ENCODE peak calls at places on chromosomes 13 and 19, in ten cellular contexts. F is ELR; S is T-helper 1 cell; N is CD8-positive, alpha-beta memory T cell; P is GM23338; Q is activated naive CD4-positive, alpha-beta T cell; D is HS-27A; X is tibial nerve; B is stimulated activated CD8-positive, alpha-beta memory T cell treated with anti-CD3 and anti-CD28 coated beads, Interleukin-7, amount 100 ng/mL, for 4 hours; M is T-cell. W is an unnamed sample.

GRCh38 chr13:111907341-111907880 is 159.5 kb upstream of the SOX1 start:
- DNase-seq in F (no peak), S (no peak), N (no peak), P (no peak), Q (no peak), D (no peak), X (no peak), B (no peak), M (no peak), W (no peak)

GRCh38 chr19:48258350-48258749 is 2.6 kb upstream of the CARD8 start:
- DNase-seq in F (peak), S (no peak), N (peak), P (no peak), Q (no peak), D (no peak), X (no peak), B (no peak), M (peak), W (peak)

GRCh38 chr13:110677731-110678545 is 28.0 kb downstream of the CARS2 start:
- DNase-seq in F (peak), S (no peak), N (no peak), P (no peak), Q (no peak), D (no peak), X (no peak), B (no peak), M (no peak), W (no peak)

GRCh38 chr13:113122571-113123225 is at the start of gene F10:
- DNase-seq in F (peak), S (no peak), N (no peak), P (peak), Q (no peak), D (no peak), X (peak), B (no peak), M (no peak), W (no peak)

GRCh38 chr19:5664515-5664914 is 15.8 kb downstream of the MICOS13 start:
- DNase-seq in F (no peak), S (no peak), N (no peak), P (no peak), Q (no peak), D (no peak), X (no peak), B (no peak), M (no peak), W (no peak)

GRCh38 chr19:53520547-53521372 is 17.2 kb upstream of the ZNF331 start:
- DNase-seq in F (peak), S (peak), N (peak), P (peak), Q (peak), D (peak), X (peak), B (peak), M (peak), W (no peak)

GRCh38 chr19:51277112-51277511 is 26.2 kb downstream of the SIGLECL1 start:
- DNase-seq in F (no peak), S (no peak), N (no peak), P (no peak), Q (no peak), D (no peak), X (no peak), B (no peak), M (no peak), W (no peak)

GRCh38 chr19:49387936-49388372 is at the start of gene KASH5:
- DNase-seq in F (no peak), S (peak), N (peak), P (peak), Q (peak), D (no peak), X (peak), B (peak), M (peak), W (no peak)

W was measured in NK-92 treated with Interleukin-12 subunit alpha and Interleukin-12 subunit beta, amount 100 ng/mL, for 24 hours.